ENCODE peak calls at places on chromosomes 4 and X, in eight cellular contexts. Z, W, U, C, H, N, E and Y are unnamed samples.

GRCh38 chr4:24770111-24770584 is 25.2 kb upstream of the SOD3 start:
- DNase-seq in Z (peak), W (no peak), U (no peak), C (peak), H (no peak), N (no peak), E (peak), Y (no peak)

GRCh38 chr4:8061145-8061544 is 97.5 kb downstream of the ABLIM2 start:
- DNase-seq in Z (no peak), W (no peak), U (no peak), C (no peak), H (no peak), N (no peak), E (no peak), Y (no peak)

GRCh38 chrX:48751343-48751742 is 10.2 kb upstream of the GLOD5 start:
- DNase-seq in Z (no peak), W (no peak), U (no peak), C (no peak), H (no peak), N (no peak), E (no peak), Y (no peak)

GRCh38 chrX:13357925-13358324 is 38.1 kb upstream of the ATXN3L start:
- DNase-seq in Z (no peak), W (no peak), U (no peak), C (peak), H (no peak), N (no peak), E (no peak), Y (no peak)

GRCh38 chrX:56792270-56793111 is 63.4 kb downstream of the NBDY start:
- DNase-seq in Z (no peak), W (no peak), U (no peak), C (peak), H (no peak), N (no peak), E (no peak), Y (no peak)

GRCh38 chr4:109359040-109359646 is 56.7 kb upstream of the COL25A1 start:
- DNase-seq in Z (no peak), W (peak), U (no peak), C (no peak), H (no peak), N (no peak), E (no peak), Y (no peak)

GRCh38 chr4:143554728-143555597 is 41.5 kb downstream of the SMARCA5 start:
- DNase-seq in Z (no peak), W (no peak), U (peak), C (no peak), H (no peak), N (no peak), E (no peak), Y (no peak)

GRCh38 chrX:40792433-40792832 is 57.1 kb upstream of the MED14 start:
- DNase-seq in Z (no peak), W (no peak), U (no peak), C (no peak), H (no peak), N (no peak), E (no peak), Y (no peak)

GRCh38 chr4:53103489-53103888 is 241.4 kb downstream of the RASL11B start:
- DNase-seq in Z (no peak), W (peak), U (no peak), C (no peak), H (no peak), N (no peak), E (no peak), Y (no peak)

GRCh38 chr4:108291137-108291536 is 122.4 kb upstream of the LEF1 start:
- DNase-seq in Z (no peak), W (no peak), U (no peak), C (no peak), H (no peak), N (no peak), E (no peak), Y (no peak)

GRCh38 chr4:87041142-87041541 is 106.3 kb downstream of the AFF1 start:
- DNase-seq in Z (no peak), W (no peak), U (no peak), C (no peak), H (no peak), N (no peak), E (no peak), Y (no peak)

GRCh38 chrX:40079572-40079971 is 18.2 kb downstream of the BCOR start:
- DNase-seq in Z (no peak), W (no peak), U (no peak), C (no peak), H (no peak), N (no peak), E (no peak), Y (no peak)